ENCODE peak calls at places on chromosome 1, in nine cellular contexts. W, Q, M, L, P, E, Y, Z and X are unnamed samples.

GRCh38 chr1:96309783-96310182 is 411.8 kb upstream of the PTBP2 start:
- DNase-seq in P (no peak), M (no peak), L (no peak), W (no peak), Z (peak), Y (no peak), E (no peak), Q (no peak), X (no peak)

GRCh38 chr1:73862343-73862742 is 335.6 kb downstream of the LRRIQ3 start:
- DNase-seq in Y (peak), Z (no peak), E (no peak), W (no peak), M (peak), P (no peak), Q (no peak), L (no peak), X (no peak)

GRCh38 chr1:38973659-38974437 is 17.2 kb upstream of the AKIRIN1 start:
- DNase-seq in Q (no peak), P (no peak), L (no peak), W (no peak), E (no peak), Z (no peak), Y (no peak), M (no peak), X (no peak)

GRCh38 chr1:110255388-110255787 is 45.3 kb downstream of the KCNC4 start:
- DNase-seq in L (no peak), W (no peak), Q (no peak), P (peak), E (no peak), M (peak), Y (peak), Z (no peak), X (no peak)

GRCh38 chr1:231040019-231040799 is at the start of gene FAM89A:
- DNase-seq in Q (peak), Z (peak), Y (peak), E (peak), M (peak), L (no peak), P (peak), W (peak), X (no peak)

GRCh38 chr1:29196863-29197589 is 15.3 kb upstream of the SRSF4 start:
- DNase-seq in W (no peak), M (peak), E (no peak), P (no peak), Q (no peak), Y (no peak), L (no peak), Z (peak), X (peak)

GRCh38 chr1:183739082-183739481 is 65.8 kb upstream of the RGL1 start:
- DNase-seq in Y (no peak), Q (no peak), W (no peak), E (no peak), Z (no peak), P (peak), L (no peak), M (no peak), X (no peak)

GRCh38 chr1:39525366-39526165 is 34.1 kb downstream of the BMP8A start:
- DNase-seq in W (no peak), Q (no peak), P (no peak), M (no peak), E (no peak), Y (no peak), Z (no peak), L (no peak), X (no peak)

GRCh38 chr1:16924919-16925477 is 3.3 kb downstream of the CROCC start:
- DNase-seq in Q (no peak), P (no peak), Z (no peak), Y (no peak), E (no peak), L (no peak), M (no peak), W (no peak), X (no peak)